ENCODE peak calls at places on chromosomes 2 and 18, in nine cellular contexts. One of them, this sample, is unnamed.
A peak's percentile ranks its signal among the peaks of the same experiment; 100 is the strongest.

GRCh38 chr18:38427234-38427633 is 861.6 kb upstream of the CELF4 start:
- DNase-seq in T-cell: no peak
- DNase-seq in kidney tubule cell: no peak
- DNase-seq in activated T-helper 1 cell treated with Interleukin-2 at 50 U/mL for 16 hours: no peak
- DNase-seq in occipital lobe: no peak
- DNase-seq in stimulated activated CD8-positive, alpha-beta memory T cell treated with anti-CD3 and anti-CD28 coated beads, Interleukin-15, amount 100 ng/mL, for 1 hour: no peak
- DNase-seq in upper lobe of right lung: no peak
- DNase-seq in GF-D8: no peak
- DNase-seq in stomach: no peak
- DNase-seq in this sample: no peak

GRCh38 chr2:147405651-147406050 is 439.2 kb upstream of the ACVR2A start:
- DNase-seq in stimulated activated CD8-positive, alpha-beta memory T cell treated with anti-CD3 and anti-CD28 coated beads, Interleukin-15, amount 100 ng/mL, for 1 hour: no peak
- DNase-seq in stomach: no peak
- DNase-seq in activated T-helper 1 cell treated with Interleukin-2 at 50 U/mL for 16 hours: no peak
- DNase-seq in GF-D8: no peak
- DNase-seq in occipital lobe: no peak
- DNase-seq in upper lobe of right lung: no peak
- DNase-seq in T-cell: no peak
- DNase-seq in kidney tubule cell: no peak
- DNase-seq in this sample: no peak

GRCh38 chr2:241898681-241899270 is 29.2 kb downstream of the RTP5 start:
- DNase-seq in occipital lobe: no peak
- DNase-seq in kidney tubule cell: no peak
- DNase-seq in T-cell: no peak
- DNase-seq in stomach: peak; percentile 24
- DNase-seq in activated T-helper 1 cell treated with Interleukin-2 at 50 U/mL for 16 hours: no peak
- DNase-seq in GF-D8: no peak
- DNase-seq in upper lobe of right lung: peak; percentile 50
- DNase-seq in stimulated activated CD8-positive, alpha-beta memory T cell treated with anti-CD3 and anti-CD28 coated beads, Interleukin-15, amount 100 ng/mL, for 1 hour: no peak
- DNase-seq in this sample: no peak

GRCh38 chr2:854460-854859 is 96.2 kb upstream of the SNTG2 start:
- DNase-seq in stimulated activated CD8-positive, alpha-beta memory T cell treated with anti-CD3 and anti-CD28 coated beads, Interleukin-15, amount 100 ng/mL, for 1 hour: no peak
- DNase-seq in upper lobe of right lung: no peak
- DNase-seq in stomach: peak; percentile 60
- DNase-seq in kidney tubule cell: peak; percentile 42
- DNase-seq in occipital lobe: no peak
- DNase-seq in activated T-helper 1 cell treated with Interleukin-2 at 50 U/mL for 16 hours: no peak
- DNase-seq in T-cell: no peak
- DNase-seq in GF-D8: no peak
- DNase-seq in this sample: no peak

GRCh38 chr2:111999809-112000208 is 55.3 kb upstream of the TMEM87B start:
- DNase-seq in occipital lobe: no peak
- DNase-seq in T-cell: no peak
- DNase-seq in GF-D8: no peak
- DNase-seq in stomach: no peak
- DNase-seq in activated T-helper 1 cell treated with Interleukin-2 at 50 U/mL for 16 hours: no peak
- DNase-seq in upper lobe of right lung: no peak
- DNase-seq in stimulated activated CD8-positive, alpha-beta memory T cell treated with anti-CD3 and anti-CD28 coated beads, Interleukin-15, amount 100 ng/mL, for 1 hour: no peak
- DNase-seq in kidney tubule cell: no peak
- DNase-seq in this sample: no peak

GRCh38 chr2:32712870-32713269 is 85.0 kb downstream of the TTC27 start:
- DNase-seq in kidney tubule cell: no peak
- DNase-seq in GF-D8: no peak
- DNase-seq in T-cell: no peak
- DNase-seq in activated T-helper 1 cell treated with Interleukin-2 at 50 U/mL for 16 hours: no peak
- DNase-seq in stomach: no peak
- DNase-seq in stimulated activated CD8-positive, alpha-beta memory T cell treated with anti-CD3 and anti-CD28 coated beads, Interleukin-15, amount 100 ng/mL, for 1 hour: no peak
- DNase-seq in occipital lobe: no peak
- DNase-seq in upper lobe of right lung: no peak
- DNase-seq in this sample: peak; percentile 33

GRCh38 chr2:230010501-230010900 is 58.2 kb downstream of the SLC16A14 start:
- DNase-seq in T-cell: no peak
- DNase-seq in stimulated activated CD8-positive, alpha-beta memory T cell treated with anti-CD3 and anti-CD28 coated beads, Interleukin-15, amount 100 ng/mL, for 1 hour: no peak
- DNase-seq in stomach: no peak
- DNase-seq in upper lobe of right lung: no peak
- DNase-seq in activated T-helper 1 cell treated with Interleukin-2 at 50 U/mL for 16 hours: no peak
- DNase-seq in GF-D8: no peak
- DNase-seq in occipital lobe: no peak
- DNase-seq in kidney tubule cell: no peak
- DNase-seq in this sample: no peak

GRCh38 chr2:83900859-83901258 is 558.2 kb downstream of the SUCLG1 start:
- DNase-seq in GF-D8: no peak
- DNase-seq in upper lobe of right lung: no peak
- DNase-seq in T-cell: no peak
- DNase-seq in activated T-helper 1 cell treated with Interleukin-2 at 50 U/mL for 16 hours: no peak
- DNase-seq in occipital lobe: no peak
- DNase-seq in kidney tubule cell: peak; percentile 81
- DNase-seq in stimulated activated CD8-positive, alpha-beta memory T cell treated with anti-CD3 and anti-CD28 coated beads, Interleukin-15, amount 100 ng/mL, for 1 hour: no peak
- DNase-seq in stomach: no peak
- DNase-seq in this sample: no peak

GRCh38 chr18:39675358-39675757 is 2109.8 kb upstream of the CELF4 start:
- DNase-seq in kidney tubule cell: no peak
- DNase-seq in GF-D8: peak; percentile 14
- DNase-seq in stimulated activated CD8-positive, alpha-beta memory T cell treated with anti-CD3 and anti-CD28 coated beads, Interleukin-15, amount 100 ng/mL, for 1 hour: no peak
- DNase-seq in activated T-helper 1 cell treated with Interleukin-2 at 50 U/mL for 16 hours: no peak
- DNase-seq in upper lobe of right lung: no peak
- DNase-seq in stomach: no peak
- DNase-seq in occipital lobe: no peak
- DNase-seq in T-cell: no peak
- DNase-seq in this sample: no peak

GRCh38 chr18:13583567-13584245 is 142.7 kb downstream of the FAM210A start:
- DNase-seq in stimulated activated CD8-positive, alpha-beta memory T cell treated with anti-CD3 and anti-CD28 coated beads, Interleukin-15, amount 100 ng/mL, for 1 hour: no peak
- DNase-seq in activated T-helper 1 cell treated with Interleukin-2 at 50 U/mL for 16 hours: no peak
- DNase-seq in GF-D8: no peak
- DNase-seq in upper lobe of right lung: no peak
- DNase-seq in kidney tubule cell: no peak
- DNase-seq in occipital lobe: no peak
- DNase-seq in stomach: no peak
- DNase-seq in T-cell: no peak
- DNase-seq in this sample: no peak

GRCh38 chr2:1591978-1592907 is 152.1 kb downstream of the PXDN start:
- DNase-seq in T-cell: no peak
- DNase-seq in stomach: no peak
- DNase-seq in occipital lobe: no peak
- DNase-seq in upper lobe of right lung: peak; percentile 85
- DNase-seq in stimulated activated CD8-positive, alpha-beta memory T cell treated with anti-CD3 and anti-CD28 coated beads, Interleukin-15, amount 100 ng/mL, for 1 hour: no peak
- DNase-seq in activated T-helper 1 cell treated with Interleukin-2 at 50 U/mL for 16 hours: no peak
- DNase-seq in GF-D8: no peak
- DNase-seq in kidney tubule cell: peak; percentile 88
- DNase-seq in this sample: peak; percentile 58

GRCh38 chr2:6877402-6878305 is at the start of gene RSAD2:
- DNase-seq in stimulated activated CD8-positive, alpha-beta memory T cell treated with anti-CD3 and anti-CD28 coated beads, Interleukin-15, amount 100 ng/mL, for 1 hour: peak; percentile 28
- DNase-seq in kidney tubule cell: peak; percentile 84
- DNase-seq in upper lobe of right lung: no peak
- DNase-seq in stomach: peak; percentile 40
- DNase-seq in occipital lobe: no peak
- DNase-seq in GF-D8: no peak
- DNase-seq in activated T-helper 1 cell treated with Interleukin-2 at 50 U/mL for 16 hours: no peak
- DNase-seq in T-cell: peak; percentile 16
- DNase-seq in this sample: no peak

GRCh38 chr2:101776172-101777043 is 78.9 kb downstream of the MAP4K4 start:
- DNase-seq in T-cell: no peak
- DNase-seq in occipital lobe: no peak
- DNase-seq in kidney tubule cell: peak; percentile 41
- DNase-seq in upper lobe of right lung: no peak
- DNase-seq in stomach: no peak
- DNase-seq in activated T-helper 1 cell treated with Interleukin-2 at 50 U/mL for 16 hours: no peak
- DNase-seq in stimulated activated CD8-positive, alpha-beta memory T cell treated with anti-CD3 and anti-CD28 coated beads, Interleukin-15, amount 100 ng/mL, for 1 hour: no peak
- DNase-seq in GF-D8: no peak
- DNase-seq in this sample: no peak

GRCh38 chr2:45769786-45770576 is 118.5 kb downstream of the PRKCE start:
- DNase-seq in stomach: no peak
- DNase-seq in stimulated activated CD8-positive, alpha-beta memory T cell treated with anti-CD3 and anti-CD28 coated beads, Interleukin-15, amount 100 ng/mL, for 1 hour: no peak
- DNase-seq in occipital lobe: no peak
- DNase-seq in kidney tubule cell: no peak
- DNase-seq in upper lobe of right lung: no peak
- DNase-seq in activated T-helper 1 cell treated with Interleukin-2 at 50 U/mL for 16 hours: no peak
- DNase-seq in T-cell: no peak
- DNase-seq in GF-D8: no peak
- DNase-seq in this sample: no peak

GRCh38 chr2:241289053-241289452 is 26.4 kb downstream of the HDLBP start:
- DNase-seq in activated T-helper 1 cell treated with Interleukin-2 at 50 U/mL for 16 hours: no peak
- DNase-seq in stimulated activated CD8-positive, alpha-beta memory T cell treated with anti-CD3 and anti-CD28 coated beads, Interleukin-15, amount 100 ng/mL, for 1 hour: no peak
- DNase-seq in T-cell: no peak
- DNase-seq in occipital lobe: no peak
- DNase-seq in upper lobe of right lung: no peak
- DNase-seq in kidney tubule cell: no peak
- DNase-seq in stomach: no peak
- DNase-seq in GF-D8: no peak
- DNase-seq in this sample: no peak

GRCh38 chr2:118047273-118047898 is 33.5 kb upstream of the CCDC93 start:
- DNase-seq in stimulated activated CD8-positive, alpha-beta memory T cell treated with anti-CD3 and anti-CD28 coated beads, Interleukin-15, amount 100 ng/mL, for 1 hour: no peak
- DNase-seq in stomach: no peak
- DNase-seq in T-cell: no peak
- DNase-seq in upper lobe of right lung: no peak
- DNase-seq in kidney tubule cell: peak; percentile 41
- DNase-seq in GF-D8: no peak
- DNase-seq in activated T-helper 1 cell treated with Interleukin-2 at 50 U/mL for 16 hours: no peak
- DNase-seq in occipital lobe: no peak
- DNase-seq in this sample: no peak

GRCh38 chr2:235860111-235860510 is 308.1 kb downstream of the GBX2 start:
- DNase-seq in upper lobe of right lung: no peak
- DNase-seq in kidney tubule cell: no peak
- DNase-seq in stimulated activated CD8-positive, alpha-beta memory T cell treated with anti-CD3 and anti-CD28 coated beads, Interleukin-15, amount 100 ng/mL, for 1 hour: no peak
- DNase-seq in stomach: no peak
- DNase-seq in occipital lobe: no peak
- DNase-seq in GF-D8: no peak
- DNase-seq in T-cell: no peak
- DNase-seq in activated T-helper 1 cell treated with Interleukin-2 at 50 U/mL for 16 hours: no peak
- DNase-seq in this sample: peak; percentile 43

GRCh38 chr2:129710670-129711495 is 268.6 kb upstream of the RAB6C start:
- DNase-seq in activated T-helper 1 cell treated with Interleukin-2 at 50 U/mL for 16 hours: no peak
- DNase-seq in T-cell: no peak
- DNase-seq in kidney tubule cell: no peak
- DNase-seq in upper lobe of right lung: no peak
- DNase-seq in stomach: no peak
- DNase-seq in occipital lobe: no peak
- DNase-seq in GF-D8: no peak
- DNase-seq in stimulated activated CD8-positive, alpha-beta memory T cell treated with anti-CD3 and anti-CD28 coated beads, Interleukin-15, amount 100 ng/mL, for 1 hour: no peak
- DNase-seq in this sample: no peak

GRCh38 chr18:22737054-22737453 is 196.1 kb upstream of the RBBP8 start:
- DNase-seq in T-cell: no peak
- DNase-seq in stimulated activated CD8-positive, alpha-beta memory T cell treated with anti-CD3 and anti-CD28 coated beads, Interleukin-15, amount 100 ng/mL, for 1 hour: no peak
- DNase-seq in stomach: no peak
- DNase-seq in kidney tubule cell: no peak
- DNase-seq in occipital lobe: no peak
- DNase-seq in GF-D8: no peak
- DNase-seq in upper lobe of right lung: no peak
- DNase-seq in activated T-helper 1 cell treated with Interleukin-2 at 50 U/mL for 16 hours: no peak
- DNase-seq in this sample: no peak

GRCh38 chr2:109448946-109449788 is 164.6 kb downstream of the SEPTIN10 start:
- DNase-seq in GF-D8: no peak
- DNase-seq in stimulated activated CD8-positive, alpha-beta memory T cell treated with anti-CD3 and anti-CD28 coated beads, Interleukin-15, amount 100 ng/mL, for 1 hour: no peak
- DNase-seq in upper lobe of right lung: peak; percentile 77
- DNase-seq in occipital lobe: no peak
- DNase-seq in T-cell: no peak
- DNase-seq in kidney tubule cell: peak; percentile 37
- DNase-seq in stomach: peak; percentile 63
- DNase-seq in activated T-helper 1 cell treated with Interleukin-2 at 50 U/mL for 16 hours: no peak
- DNase-seq in this sample: no peak

GRCh38 chr2:239818531-239819011 is 206.6 kb downstream of the NDUFA10 start:
- DNase-seq in activated T-helper 1 cell treated with Interleukin-2 at 50 U/mL for 16 hours: no peak
- DNase-seq in upper lobe of right lung: peak; percentile 48
- DNase-seq in kidney tubule cell: no peak
- DNase-seq in GF-D8: no peak
- DNase-seq in stomach: peak; percentile 13
- DNase-seq in stimulated activated CD8-positive, alpha-beta memory T cell treated with anti-CD3 and anti-CD28 coated beads, Interleukin-15, amount 100 ng/mL, for 1 hour: no peak
- DNase-seq in T-cell: no peak
- DNase-seq in occipital lobe: no peak
- DNase-seq in this sample: no peak